ENCODE peak calls at places on chromosomes 5 and 9, in nine cellular contexts. K is CD8-positive, alpha-beta T cell; W is fibroblast of the aortic adventitia; J is MM.1S; Q is endothelial cell of umbilical vein; E is Peyer's patch; T is dorsolateral prefrontal cortex; N is astrocyte of the cerebellum; F is IMR-90. C is an unnamed sample.

GRCh38 chr5:1793966-1794895 is 5.4 kb downstream of the MRPL36 start:
- DNase-seq in K (no peak), W (peak), J (peak), Q (no peak), E (peak), T (no peak), N (peak), F (peak), C (no peak)

GRCh38 chr5:434443-435146 is 8.4 kb upstream of the EXOC3 start:
- DNase-seq in K (no peak), W (no peak), J (no peak), Q (no peak), E (peak), T (peak), N (no peak), F (no peak), C (no peak)

GRCh38 chr9:73093016-73093739 is 58.5 kb upstream of the ANXA1 start:
- DNase-seq in K (no peak), W (no peak), J (no peak), Q (no peak), E (no peak), T (no peak), N (no peak), F (no peak), C (no peak)

GRCh38 chr5:38456657-38457056 is 99.8 kb downstream of the LIFR start:
- DNase-seq in K (no peak), W (no peak), J (no peak), Q (no peak), E (no peak), T (no peak), N (no peak), F (no peak), C (no peak)

GRCh38 chr9:129761901-129762359 is 9.1 kb upstream of the PTGES start:
- DNase-seq in K (no peak), W (peak), J (no peak), Q (no peak), E (no peak), T (no peak), N (no peak), F (peak), C (no peak)

GRCh38 chr5:179239256-179240135 is 105.8 kb downstream of the ADAMTS2 start:
- DNase-seq in K (no peak), W (no peak), J (no peak), Q (no peak), E (peak), T (peak), N (no peak), F (no peak), C (no peak)

GRCh38 chr5:58407042-58407709 is 52.7 kb downstream of the PLK2 start:
- DNase-seq in K (no peak), W (peak), J (no peak), Q (no peak), E (no peak), T (no peak), N (peak), F (peak), C (no peak)

GRCh38 chr9:134190232-134191121 is 26.1 kb upstream of the RNU6ATAC start:
- DNase-seq in K (no peak), W (no peak), J (no peak), Q (no peak), E (peak), T (no peak), N (no peak), F (no peak), C (no peak)

GRCh38 chr9:137407590-137408300 is 15.2 kb downstream of the EXD3 start:
- DNase-seq in K (no peak), W (peak), J (no peak), Q (no peak), E (no peak), T (peak), N (peak), F (no peak), C (no peak)

GRCh38 chr5:173228639-173229380 is 6.2 kb downstream of the NKX2-5 start:
- DNase-seq in K (no peak), W (no peak), J (no peak), Q (no peak), E (no peak), T (no peak), N (no peak), F (no peak), C (no peak)

GRCh38 chr5:108481355-108481931 is 99.5 kb upstream of the FBXL17 start:
- DNase-seq in K (no peak), W (peak), J (peak), Q (peak), E (no peak), T (no peak), N (peak), F (peak), C (no peak)

GRCh38 chr9:112218908-112219307 is 43.8 kb upstream of the SUSD1 start:
- DNase-seq in K (no peak), W (no peak), J (peak), Q (no peak), E (no peak), T (no peak), N (no peak), F (no peak), C (no peak)

GRCh38 chr5:98308960-98309359 is 464.5 kb upstream of the RGMB start:
- DNase-seq in K (no peak), W (peak), J (no peak), Q (peak), E (no peak), T (no peak), N (no peak), F (peak), C (no peak)

GRCh38 chr9:13181652-13182051 is 97.8 kb downstream of the MPDZ start:
- DNase-seq in K (no peak), W (no peak), J (no peak), Q (no peak), E (no peak), T (no peak), N (no peak), F (peak), C (no peak)

GRCh38 chr9:35203531-35203930 is 41.7 kb downstream of the UNC13B start:
- DNase-seq in K (no peak), W (no peak), J (no peak), Q (no peak), E (no peak), T (no peak), N (no peak), F (no peak), C (no peak)

GRCh38 chr5:119458911-119459632 is 6.8 kb downstream of the HSD17B4 start:
- DNase-seq in K (no peak), W (no peak), J (no peak), Q (no peak), E (no peak), T (no peak), N (no peak), F (no peak), C (no peak)

GRCh38 chr9:20684865-20685696 is 1.0 kb downstream of the FOCAD start:
- DNase-seq in K (no peak), W (peak), J (no peak), Q (peak), E (no peak), T (no peak), N (peak), F (peak), C (no peak)

GRCh38 chr9:8348756-8349155 is 549.2 kb upstream of the DMAC1 start:
- DNase-seq in K (no peak), W (no peak), J (no peak), Q (no peak), E (no peak), T (no peak), N (no peak), F (no peak), C (no peak)

GRCh38 chr5:142248853-142249462 is 75.9 kb downstream of the SPRY4 start:
- DNase-seq in K (no peak), W (peak), J (no peak), Q (no peak), E (no peak), T (no peak), N (no peak), F (peak), C (no peak)

GRCh38 chr9:89776795-89777194 is 172.0 kb downstream of the GADD45G start:
- DNase-seq in K (no peak), W (no peak), J (no peak), Q (no peak), E (no peak), T (no peak), N (no peak), F (no peak), C (no peak)

GRCh38 chr9:89773170-89773569 is 168.4 kb downstream of the GADD45G start:
- DNase-seq in K (no peak), W (no peak), J (no peak), Q (no peak), E (no peak), T (no peak), N (no peak), F (no peak), C (no peak)

GRCh38 chr9:89775641-89776040 is 170.8 kb downstream of the GADD45G start:
- DNase-seq in K (no peak), W (no peak), J (no peak), Q (no peak), E (no peak), T (no peak), N (no peak), F (no peak), C (no peak)

GRCh38 chr9:89777544-89777943 is 172.7 kb downstream of the GADD45G start:
- DNase-seq in K (no peak), W (no peak), J (no peak), Q (no peak), E (no peak), T (no peak), N (no peak), F (no peak), C (no peak)

GRCh38 chr9:89774971-89775370 is 170.2 kb downstream of the GADD45G start:
- DNase-seq in K (no peak), W (no peak), J (no peak), Q (no peak), E (no peak), T (no peak), N (no peak), F (no peak), C (no peak)
- TF ChIP-seq CTCF in K (no peak), W (no peak), J (no peak), Q (no peak), E (no peak), T (no peak), N (no peak), F (no peak), C (no peak)

DNA sequence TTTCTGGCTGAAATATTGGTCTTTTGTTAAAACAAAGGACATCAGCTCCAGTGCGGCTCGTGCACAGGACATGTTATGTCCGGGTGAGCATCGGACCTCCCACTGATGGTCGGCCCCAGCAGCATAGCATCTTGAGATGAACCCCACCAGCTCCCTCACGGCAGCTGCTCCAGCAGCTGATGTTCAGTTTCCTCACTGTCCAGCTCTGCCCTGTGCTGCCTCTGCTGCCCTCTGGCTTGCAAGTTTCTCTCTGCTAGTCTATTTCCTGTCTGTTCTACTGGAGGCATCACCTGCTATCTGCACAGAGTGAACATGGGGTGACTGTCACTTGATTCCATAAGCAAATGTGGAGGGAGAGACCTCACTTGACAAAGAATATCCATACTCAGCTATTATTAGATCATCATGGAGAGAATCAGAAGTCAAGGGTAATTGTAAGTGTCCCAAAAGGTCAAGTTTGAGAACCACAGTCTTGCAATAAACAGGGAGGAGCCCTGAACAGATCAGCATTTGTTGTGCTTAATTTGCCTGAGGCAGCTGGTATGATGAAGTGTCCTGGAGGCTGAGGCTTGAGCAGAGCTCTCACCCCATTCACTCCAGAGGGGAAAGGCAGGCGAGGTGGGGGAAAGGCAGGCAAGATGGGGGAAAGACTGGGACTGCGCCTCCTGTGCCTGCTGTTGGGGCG is 702.8 kb downstream of the SEMA5A start:
- DNase-seq in K (no peak), W (peak), J (no peak), Q (no peak), E (no peak), T (peak), N (no peak), F (peak), C (no peak)
- TF ChIP-seq CTCF in K (no peak), W (peak), J (no peak), Q (no peak), E (no peak), T (peak), N (peak), F (peak), C (no peak)

GRCh38 chr9:98484218-98484617 is 224.5 kb downstream of the GABBR2 start:
- DNase-seq in K (no peak), W (peak), J (no peak), Q (no peak), E (no peak), T (no peak), N (no peak), F (peak), C (no peak)
- TF ChIP-seq CTCF in K (no peak), W (no peak), J (no peak), Q (no peak), E (no peak), T (no peak), N (no peak), F (peak), C (no peak)

DNA sequence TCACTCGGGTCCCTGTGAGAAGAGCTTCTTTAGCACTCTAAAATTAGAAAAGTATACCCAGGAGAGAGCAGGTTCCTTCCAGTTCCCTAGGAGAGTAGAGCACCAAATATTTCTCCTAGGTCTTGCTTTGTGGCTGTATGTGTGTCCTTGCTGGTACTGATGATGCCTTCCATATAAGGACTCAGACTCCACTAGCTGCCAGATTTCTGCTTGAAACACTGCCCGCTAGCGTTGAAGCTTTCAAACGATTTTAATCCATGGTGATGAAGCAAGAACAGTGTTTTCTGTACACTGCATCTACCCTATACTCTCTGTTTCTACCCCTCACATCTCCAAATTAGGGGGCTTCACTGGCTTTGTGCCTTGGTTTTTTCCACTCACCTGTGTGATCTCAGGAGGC is 2.4 kb upstream of the SMC2 start:
- DNase-seq in K (no peak), W (peak), J (no peak), Q (peak), E (no peak), T (no peak), N (peak), F (peak), C (peak)
- TF ChIP-seq CTCF in K (no peak), W (no peak), J (no peak), Q (no peak), E (no peak), T (peak), N (peak), F (peak), C (peak)

GRCh38 chr5:126143622-126144021 is 279.6 kb upstream of the GRAMD2B start:
- DNase-seq in K (no peak), W (no peak), J (peak), Q (no peak), E (no peak), T (no peak), N (no peak), F (no peak), C (no peak)

GRCh38 chr5:126137771-126138474 is 285.3 kb upstream of the GRAMD2B start:
- DNase-seq in K (no peak), W (peak), J (no peak), Q (no peak), E (no peak), T (no peak), N (no peak), F (no peak), C (no peak)

GRCh38 chr5:126139086-126139485 is 284.1 kb upstream of the GRAMD2B start:
- DNase-seq in K (no peak), W (no peak), J (peak), Q (no peak), E (no peak), T (no peak), N (no peak), F (no peak), C (no peak)

GRCh38 chr5:126138475-126139005 is 284.7 kb upstream of the GRAMD2B start:
- DNase-seq in K (no peak), W (peak), J (no peak), Q (no peak), E (no peak), T (no peak), N (no peak), F (peak), C (no peak)

DNA sequence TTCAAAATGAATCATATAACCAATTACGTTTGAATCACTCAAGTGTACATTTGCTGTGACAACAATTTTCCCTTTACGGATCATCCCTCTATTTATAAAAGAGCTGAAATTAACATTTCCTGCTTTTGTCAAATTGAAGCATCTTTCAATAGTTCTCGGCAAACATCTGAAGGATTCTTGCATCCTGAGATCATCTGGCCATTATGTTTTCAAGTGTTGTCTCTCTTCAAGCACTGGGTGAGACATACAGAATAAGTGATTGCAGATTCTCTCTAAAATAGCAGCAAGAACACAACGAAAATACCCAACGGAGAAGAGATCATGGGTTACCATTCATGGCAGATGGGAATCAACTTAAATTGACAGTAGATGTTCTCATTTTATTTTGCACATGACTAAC is 283.4 kb upstream of the GRAMD2B start:
- DNase-seq in K (no peak), W (no peak), J (no peak), Q (no peak), E (no peak), T (no peak), N (no peak), F (peak), C (no peak)
- TF ChIP-seq CTCF in K (no peak), W (no peak), J (no peak), Q (no peak), E (no peak), T (no peak), N (no peak), F (no peak), C (no peak)

GRCh38 chr9:93984860-93985259 is 29.7 kb upstream of the BARX1 start:
- DNase-seq in K (no peak), W (no peak), J (no peak), Q (no peak), E (no peak), T (no peak), N (no peak), F (no peak), C (no peak)
- TF ChIP-seq CTCF in K (no peak), W (no peak), J (no peak), Q (no peak), E (no peak), T (no peak), N (no peak), F (no peak), C (no peak)

DNA sequence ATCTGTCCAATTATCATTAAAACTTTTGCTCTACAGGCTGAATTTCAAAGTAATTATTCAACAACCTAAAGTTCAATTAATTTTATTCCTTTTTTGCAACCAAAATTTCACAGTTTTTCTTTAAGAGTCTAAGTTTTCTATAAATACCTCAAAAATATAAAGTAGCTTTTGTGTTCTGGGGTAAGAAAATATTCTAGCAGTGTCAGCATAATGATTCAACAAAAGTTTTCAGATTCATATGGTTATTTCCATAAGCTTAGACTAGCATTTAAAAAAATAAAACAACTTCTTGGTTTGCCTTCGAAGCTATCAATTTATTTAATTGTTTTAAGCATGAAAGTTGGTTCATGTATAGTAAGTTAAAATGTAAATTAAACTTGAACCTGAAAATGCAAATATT is 1962.3 kb upstream of the CDH6 start:
- DNase-seq in K (no peak), W (no peak), J (no peak), Q (no peak), E (no peak), T (no peak), N (no peak), F (no peak), C (no peak)
- TF ChIP-seq CTCF in K (no peak), W (no peak), J (no peak), Q (no peak), E (no peak), T (no peak), N (no peak), F (no peak), C (no peak)

DNA sequence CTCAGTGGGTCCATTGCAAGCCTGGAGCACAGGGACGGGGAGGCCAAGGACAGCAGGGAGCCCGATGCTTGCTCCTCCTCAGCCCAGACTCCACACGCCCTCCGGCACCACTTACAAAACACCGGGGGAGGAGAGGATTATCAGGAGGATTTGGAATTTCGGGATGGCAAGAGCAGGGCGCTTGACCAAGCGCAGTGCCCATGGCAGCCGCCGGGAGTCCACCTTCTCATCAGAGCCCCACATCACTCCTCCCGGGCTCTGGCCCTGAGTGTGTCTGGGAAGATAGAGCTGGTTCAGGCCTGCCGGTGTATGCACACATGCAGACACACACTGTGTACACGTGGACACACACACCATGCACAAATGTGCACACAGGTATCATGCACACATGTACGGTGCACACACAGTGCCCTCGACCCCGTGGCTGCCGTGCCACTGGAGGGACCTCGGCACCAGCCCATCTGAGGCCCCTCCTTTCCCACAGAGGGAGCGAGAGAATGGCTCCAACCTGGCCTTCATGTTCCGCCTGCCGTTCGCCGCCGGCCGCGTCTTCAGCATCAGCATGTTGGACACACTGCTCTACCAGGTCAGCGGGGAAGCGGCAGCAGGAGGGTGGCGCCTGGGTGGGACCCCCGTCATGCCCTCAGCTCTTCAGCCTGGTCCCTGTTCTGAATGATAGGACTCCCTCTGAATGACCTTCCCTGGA is 81.7 kb downstream of the KCNT1 start:
- DNase-seq in K (peak), W (no peak), J (no peak), Q (no peak), E (no peak), T (no peak), N (no peak), F (no peak), C (no peak)
- TF ChIP-seq CTCF in K (no peak), W (no peak), J (no peak), Q (no peak), E (no peak), T (no peak), N (no peak), F (no peak), C (no peak)

DNA sequence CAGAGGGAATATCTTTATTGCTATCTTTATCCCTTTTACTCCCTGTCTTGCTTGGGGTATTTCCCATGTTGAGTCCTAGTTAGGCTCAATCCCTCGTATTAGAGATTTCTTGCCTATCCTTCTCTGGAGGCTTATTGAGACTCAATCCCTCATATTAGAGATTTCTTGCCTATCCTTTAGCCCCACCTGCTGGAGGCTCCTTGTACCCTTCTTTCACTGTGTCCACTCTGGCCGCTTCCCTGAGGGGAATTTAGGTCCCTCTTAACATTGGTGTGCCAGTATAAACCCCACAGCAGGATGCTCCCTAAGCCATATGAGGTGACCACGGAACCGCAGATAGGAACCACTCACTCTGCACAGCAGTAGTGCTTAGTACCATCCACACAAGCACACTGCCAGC is 110.7 kb upstream of the MAMDC2 start:
- DNase-seq in K (no peak), W (no peak), J (peak), Q (peak), E (no peak), T (no peak), N (no peak), F (no peak), C (no peak)
- TF ChIP-seq CTCF in K (no peak), W (peak), J (peak), Q (peak), E (no peak), T (no peak), N (no peak), F (peak), C (peak)